ENCODE peak calls at places on chromosomes 3 and 15, in four cellular contexts. Y is uterus, S is activated B cell treated with CpG ODN at 0.5 μM for 24 hours, W is thyroid gland. I is an unnamed sample.

GRCh38 chr15:86802244-86802643 is 722.6 kb downstream of the AGBL1 start:
- DNase-seq in S (no peak), Y (no peak), W (no peak), I (no peak)

GRCh38 chr15:28079313-28079969 is 19.7 kb downstream of the OCA2 start:
- DNase-seq in W (no peak), Y (no peak), S (no peak), I (no peak)

GRCh38 chr3:171028779-171029232 is 2.3 kb upstream of the SLC2A2 start:
- DNase-seq in S (no peak), W (peak; percentile 16), Y (no peak), I (no peak)

GRCh38 chr15:80712956-80713355 is 17.8 kb downstream of the ABHD17C start:
- DNase-seq in S (no peak), Y (no peak), W (no peak), I (no peak)

GRCh38 chr3:51099794-51100542 is 285.1 kb upstream of the MANF start:
- DNase-seq in Y (no peak), W (peak; percentile 43), S (no peak), I (no peak)

GRCh38 chr3:79140718-79141117 is 627.1 kb downstream of the ROBO1 start:
- DNase-seq in S (no peak), Y (no peak), W (no peak), I (no peak)

GRCh38 chr3:155791190-155791589 is 14.9 kb downstream of the C3orf33 start:
- DNase-seq in Y (no peak), S (no peak), W (no peak), I (no peak)

GRCh38 chr3:192899540-192899982 is 18.1 kb downstream of the MB21D2 start:
- DNase-seq in Y (no peak), S (no peak), W (no peak), I (no peak)

GRCh38 chr3:106239195-106239697 is 370.4 kb upstream of the CBLB start:
- DNase-seq in Y (no peak), W (no peak), S (no peak), I (no peak)

GRCh38 chr3:4926892-4927291 is 52.3 kb upstream of the BHLHE40 start:
- DNase-seq in S (no peak), W (no peak), Y (no peak), I (no peak)

GRCh38 chr3:138351916-138352555 is 3.7 kb downstream of the MRAS start:
- DNase-seq in Y (no peak), W (no peak), S (no peak), I (no peak)

GRCh38 chr3:61901986-61902385 is 340.6 kb downstream of the PTPRG start:
- DNase-seq in Y (no peak), S (no peak), W (no peak), I (no peak)

GRCh38 chr3:24773798-24774197 is 279.1 kb upstream of the THRB start:
- DNase-seq in Y (peak; percentile 20), W (peak; percentile 57), S (no peak), I (peak; percentile 44)

GRCh38 chr3:8665407-8665896 is 20.9 kb upstream of the SSUH2 start:
- DNase-seq in W (no peak), Y (no peak), S (no peak), I (no peak)

GRCh38 chr3:14600075-14600474 is 51.5 kb upstream of the CCDC174 start:
- DNase-seq in S (no peak), W (no peak), Y (no peak), I (no peak)

GRCh38 chr3:187430576-187430975 is 62.4 kb downstream of the RTP4 start:
- DNase-seq in S (no peak), W (no peak), Y (no peak), I (no peak)
- TF ChIP-seq CTCF in S (no peak), W (no peak), Y (no peak), I (no peak)

GRCh38 chr3:52682016-52682415 is 3.7 kb downstream of the PBRM1 start:
- DNase-seq in S (no peak), Y (peak; percentile 39), W (peak; percentile 41), I (no peak)
- TF ChIP-seq CTCF in S (no peak), Y (no peak), W (peak; percentile 36), I (no peak)

GRCh38 chr15:32822739-32823138 is 104.9 kb downstream of the GREM1 start:
- DNase-seq in W (no peak), S (no peak), Y (no peak), I (no peak)

GRCh38 chr15:32824777-32825176 is 107.0 kb downstream of the GREM1 start:
- DNase-seq in Y (no peak), W (no peak), S (no peak), I (no peak)

GRCh38 chr15:32826685-32827084 is 108.9 kb downstream of the GREM1 start:
- DNase-seq in S (no peak), Y (no peak), W (no peak), I (no peak)

GRCh38 chr15:32823750-32824149 is 105.9 kb downstream of the GREM1 start:
- DNase-seq in W (no peak), S (no peak), Y (no peak), I (no peak)

GRCh38 chr15:32825219-32825618 is 107.4 kb downstream of the GREM1 start:
- DNase-seq in S (no peak), W (no peak), Y (no peak), I (no peak)
- TF ChIP-seq CTCF in S (no peak), W (no peak), Y (no peak), I (no peak)

GRCh38 chr15:74954515-74954914 is 2.1 kb downstream of the RPP25 start:
- DNase-seq in Y (no peak), S (no peak), W (no peak), I (no peak)

GRCh38 chr15:74955017-74955416 is 1.6 kb downstream of the RPP25 start:
- DNase-seq in Y (no peak), W (no peak), S (no peak), I (no peak)

GRCh38 chr15:74956648-74957300 is at the start of gene RPP25:
- DNase-seq in S (peak; percentile 73), W (peak; percentile 84), Y (peak; percentile 63), I (peak; percentile 65)

GRCh38 chr15:74957301-74958035 is 896 bp upstream of the RPP25 start:
- DNase-seq in Y (peak; percentile 25), W (no peak), S (no peak), I (no peak)

DNA sequence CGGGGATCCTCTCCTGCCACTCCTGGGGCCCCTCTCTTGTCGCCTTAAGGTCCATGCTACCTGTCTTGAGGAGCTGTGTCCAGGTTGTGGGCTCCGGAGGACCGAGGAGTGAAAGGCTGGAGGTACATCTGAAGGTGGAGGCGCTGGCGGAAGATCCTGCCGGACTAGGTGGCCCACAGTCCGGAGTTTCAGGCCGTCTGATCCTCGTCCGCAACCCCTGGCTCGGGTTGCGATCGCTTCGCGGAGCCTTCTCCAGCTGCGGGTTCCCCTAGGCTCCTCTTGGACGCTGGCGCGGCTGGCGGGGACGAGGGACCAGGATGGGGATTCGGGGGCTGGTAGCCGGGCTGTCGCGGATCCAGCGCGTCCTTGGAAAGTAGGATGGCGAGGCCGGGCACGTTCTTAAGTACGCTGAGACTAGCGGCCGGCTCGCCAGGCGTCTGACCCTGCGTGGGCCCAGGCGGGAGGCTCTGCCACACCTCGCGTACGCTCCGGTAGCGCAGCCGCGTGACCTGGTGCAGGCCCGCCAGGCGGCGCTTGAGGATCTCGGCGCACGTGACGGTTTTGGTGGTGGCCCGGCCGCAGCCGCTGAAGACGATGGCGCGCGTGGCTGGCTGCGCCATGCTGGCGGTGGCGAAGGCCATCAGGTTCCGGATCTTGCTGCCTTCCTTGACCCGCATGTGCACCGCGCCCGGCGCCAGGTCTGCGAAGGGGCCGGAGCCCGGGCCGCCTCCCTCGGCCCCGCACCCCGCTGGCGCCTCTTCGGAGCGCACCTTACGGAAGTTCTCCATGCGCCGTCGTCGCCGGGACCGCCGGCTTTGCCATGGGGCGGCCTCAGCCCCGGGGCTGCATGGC is 550 bp downstream of the RPP25 start:
- DNase-seq in Y (peak; percentile 64), S (peak; percentile 69), W (peak; percentile 89), I (peak; percentile 27)
- TF ChIP-seq CTCF in Y (peak; percentile 51), S (no peak), W (peak; percentile 19), I (no peak)

GRCh38 chr3:197490098-197490497 is 65.7 kb downstream of the BDH1 start:
- DNase-seq in Y (no peak), W (peak; percentile 60), S (no peak), I (no peak)
- TF ChIP-seq CTCF in Y (no peak), W (no peak), S (no peak), I (no peak)